ENCODE peak calls at places on chromosome 13, in six cellular contexts. A, X, Y, L, B and N are unnamed samples.

GRCh38 chr13:108947551-108948030 is 318.2 kb downstream of the MYO16 start:
- DNase-seq in A (no peak), X (no peak), Y (no peak), L (peak), B (no peak), N (no peak)

GRCh38 chr13:45238945-45239795 is 38.3 kb upstream of the KCTD4 start:
- DNase-seq in A (no peak), X (no peak), Y (no peak), L (no peak), B (no peak), N (no peak)

GRCh38 chr13:31045621-31046081 is 113.2 kb downstream of the TEX26 start:
- DNase-seq in A (peak), X (peak), Y (no peak), L (peak), B (peak), N (no peak)

GRCh38 chr13:94662274-94662945 is 49.9 kb downstream of the SOX21 start:
- DNase-seq in A (no peak), X (no peak), Y (no peak), L (no peak), B (no peak), N (no peak)

GRCh38 chr13:98334620-98335205 is 157.6 kb upstream of the RNF113B start:
- DNase-seq in A (no peak), X (no peak), Y (no peak), L (no peak), B (no peak), N (no peak)

GRCh38 chr13:28753208-28753892 is 34.6 kb upstream of the SLC46A3 start:
- DNase-seq in A (no peak), X (no peak), Y (no peak), L (peak), B (no peak), N (no peak)

GRCh38 chr13:98959775-98960325 is 18.0 kb downstream of the DOCK9 start:
- DNase-seq in A (no peak), X (no peak), Y (no peak), L (no peak), B (no peak), N (no peak)

GRCh38 chr13:35771898-35772297 is 295.4 kb upstream of the MAB21L1 start:
- DNase-seq in A (no peak), X (no peak), Y (no peak), L (peak), B (no peak), N (no peak)

GRCh38 chr13:37598572-37598971 is at the start of gene POSTN:
- DNase-seq in A (no peak), X (no peak), Y (no peak), L (no peak), B (no peak), N (no peak)

GRCh38 chr13:43783820-43784219 is 3.0 kb downstream of the ENOX1 start:
- DNase-seq in A (no peak), X (no peak), Y (no peak), L (no peak), B (no peak), N (no peak)

GRCh38 chr13:25699056-25699455 is 327.3 kb downstream of the ATP8A2 start:
- DNase-seq in A (no peak), X (no peak), Y (no peak), L (no peak), B (no peak), N (no peak)

GRCh38 chr13:100100115-100100879 is 11.4 kb downstream of the PCCA start:
- DNase-seq in A (no peak), X (no peak), Y (no peak), L (peak), B (no peak), N (no peak)

GRCh38 chr13:94112227-94112626 is 367.3 kb downstream of the DCT start:
- DNase-seq in A (no peak), X (no peak), Y (no peak), L (peak), B (no peak), N (no peak)

GRCh38 chr13:113802090-113802531 is 43.1 kb downstream of the TMEM255B start:
- DNase-seq in A (peak), X (no peak), Y (no peak), L (peak), B (no peak), N (no peak)

GRCh38 chr13:49454388-49455015 is 10.4 kb downstream of the SETDB2 start:
- DNase-seq in A (no peak), X (no peak), Y (no peak), L (no peak), B (no peak), N (no peak)